ENCODE peak calls at places on chromosomes 7 and 10, in five cellular contexts. W, V, N, M and G are unnamed samples.

GRCh38 chr7:19772858-19773337 is 519 bp downstream of the TMEM196 start:
- DNase-seq in W (peak), V (no peak), N (peak), M (no peak), G (no peak)

GRCh38 chr10:118106426-118106825 is 59.7 kb upstream of the RAB11FIP2 start:
- DNase-seq in W (peak), V (no peak), N (peak), M (no peak), G (peak)

GRCh38 chr10:66218981-66219587 is 706.8 kb upstream of the LRRTM3 start:
- DNase-seq in W (no peak), V (no peak), N (no peak), M (no peak), G (no peak)

GRCh38 chr10:84244651-84245270 is at the start of gene RGR:
- DNase-seq in W (no peak), V (no peak), N (no peak), M (no peak), G (no peak)

GRCh38 chr7:16587785-16588184 is 57.8 kb downstream of the ANKMY2 start:
- DNase-seq in W (no peak), V (no peak), N (no peak), M (no peak), G (no peak)

GRCh38 chr10:112721080-112721698 is 228.9 kb upstream of the TCF7L2 start:
- DNase-seq in W (peak), V (no peak), N (peak), M (no peak), G (peak)

GRCh38 chr10:44386546-44387052 is 1.7 kb upstream of the CXCL12 start:
- DNase-seq in W (peak), V (peak), N (peak), M (peak), G (no peak)

GRCh38 chr10:69180525-69181204 is 631 bp downstream of the SUPV3L1 start:
- DNase-seq in W (peak), V (no peak), N (peak), M (peak), G (no peak)

GRCh38 chr10:46787321-46787615 is 124.0 kb upstream of the PTPN20 start:
- DNase-seq in W (peak), V (peak), N (peak), M (no peak), G (no peak)

GRCh38 chr10:45580781-45581496 is 91.6 kb downstream of the ZFAND4 start:
- DNase-seq in W (no peak), V (no peak), N (no peak), M (no peak), G (no peak)

GRCh38 chr10:24344695-24345473 is 135.9 kb downstream of the KIAA1217 start:
- DNase-seq in W (no peak), V (no peak), N (no peak), M (no peak), G (no peak)

GRCh38 chr7:157930441-157930840 is 593.6 kb downstream of the DNAJB6 start:
- DNase-seq in W (no peak), V (no peak), N (no peak), M (no peak), G (no peak)

GRCh38 chr10:1134156-1134555 is 78.0 kb downstream of the WDR37 start:
- DNase-seq in W (no peak), V (no peak), N (no peak), M (no peak), G (no peak)

GRCh38 chr7:4124904-4125477 is 557.1 kb upstream of the FOXK1 start:
- DNase-seq in W (no peak), V (no peak), N (no peak), M (no peak), G (no peak)

GRCh38 chr7:150368884-150369739 is 490 bp downstream of the REPIN1 start:
- DNase-seq in W (peak), V (peak), N (peak), M (peak), G (no peak)

GRCh38 chr10:100737359-100738054 is 7.9 kb upstream of the PAX2 start:
- DNase-seq in W (no peak), V (no peak), N (no peak), M (no peak), G (no peak)

GRCh38 chr10:36943534-36943933 is 181.9 kb upstream of the ANKRD30A start:
- DNase-seq in W (no peak), V (no peak), N (no peak), M (peak), G (no peak)

GRCh38 chr7:542131-542934 is 22.7 kb upstream of the PDGFA start:
- DNase-seq in W (no peak), V (no peak), N (no peak), M (peak), G (no peak)

GRCh38 chr7:1122832-1123501 is 35.1 kb downstream of the GPER1 start:
- DNase-seq in W (no peak), V (no peak), N (no peak), M (peak), G (no peak)

GRCh38 chr7:12770227-12770975 is 83.0 kb downstream of the ARL4A start:
- DNase-seq in W (peak), V (no peak), N (peak), M (no peak), G (no peak)

GRCh38 chr10:2460846-2461245 is 606.5 kb upstream of the PFKP start:
- DNase-seq in W (no peak), V (no peak), N (no peak), M (no peak), G (no peak)

GRCh38 chr7:93921607-93922446 is at the start of gene GNG11:
- DNase-seq in W (peak), V (peak), N (peak), M (peak), G (peak)

GRCh38 chr10:121167534-121168243 is 316.5 kb downstream of the WDR11 start:
- DNase-seq in W (no peak), V (no peak), N (no peak), M (no peak), G (no peak)

GRCh38 chr10:45470098-45471012 is 96.3 kb downstream of the ALOX5 start:
- DNase-seq in W (no peak), V (peak), N (peak), M (no peak), G (no peak)

GRCh38 chr7:36749282-36749960 is 25.1 kb upstream of the AOAH start:
- DNase-seq in W (peak), V (no peak), N (peak), M (no peak), G (no peak)

GRCh38 chr7:134932707-134933370 is 53.5 kb upstream of the AGBL3 start:
- DNase-seq in W (no peak), V (no peak), N (peak), M (peak), G (no peak)
- H3K4me3 ChIP-seq in W (no peak), V (no peak), N (no peak), M (peak), G (no peak)

GRCh38 chr7:120718361-120718760 is 139.6 kb downstream of the TSPAN12 start:
- DNase-seq in W (no peak), V (no peak), N (no peak), M (no peak), G (no peak)

GRCh38 chr7:120717166-120717565 is 140.8 kb downstream of the TSPAN12 start:
- DNase-seq in W (no peak), V (no peak), N (no peak), M (no peak), G (no peak)

GRCh38 chr7:120716306-120716705 is 141.6 kb downstream of the TSPAN12 start:
- DNase-seq in W (no peak), V (no peak), N (no peak), M (no peak), G (no peak)

GRCh38 chr7:120709931-120710330 is 148.0 kb downstream of the TSPAN12 start:
- DNase-seq in W (no peak), V (no peak), N (peak), M (no peak), G (no peak)

DNA sequence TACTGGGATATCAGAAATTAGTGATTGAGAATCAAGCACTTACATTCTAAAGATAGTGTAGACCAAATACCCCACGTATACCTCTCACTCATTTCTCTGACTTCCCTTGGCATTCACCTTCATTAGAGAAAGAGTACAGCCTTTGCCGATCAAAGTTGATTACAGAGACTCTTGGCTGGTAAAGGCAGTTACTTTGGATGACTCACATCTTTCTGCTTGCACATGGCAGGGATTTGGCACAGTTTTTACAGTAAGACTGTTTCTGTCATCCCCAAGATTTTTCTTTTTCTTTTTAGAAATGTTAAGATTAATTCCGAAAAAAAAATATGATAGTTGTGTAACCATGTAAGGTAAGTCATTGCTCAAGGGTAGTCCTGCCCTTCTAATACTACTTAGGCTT is 143.0 kb downstream of the TSPAN12 start:
- DNase-seq in W (no peak), V (no peak), N (peak), M (no peak), G (no peak)
- H3K4me3 ChIP-seq in W (no peak), V (no peak), N (no peak), M (no peak), G (no peak)

DNA sequence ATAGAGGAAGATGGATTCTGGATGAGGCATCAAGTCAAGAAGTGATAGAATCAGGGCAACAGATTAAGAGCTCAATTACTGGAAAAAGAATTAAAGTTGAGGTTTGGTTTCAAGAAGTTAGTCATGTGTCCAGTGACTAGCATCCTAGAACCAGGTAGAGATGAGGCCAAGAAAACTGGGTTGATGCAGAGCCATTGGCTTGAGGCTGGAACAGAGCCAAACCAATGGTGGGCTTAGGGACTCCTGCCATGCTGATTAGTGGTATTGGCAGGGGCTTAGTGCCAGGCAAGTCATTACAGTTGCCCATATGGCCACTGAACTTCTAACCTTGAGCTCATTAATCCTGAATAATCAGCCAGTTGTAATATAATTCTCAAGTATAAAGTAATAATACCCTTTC is 18.5 kb downstream of the ZNF277 start:
- DNase-seq in W (no peak), V (no peak), N (no peak), M (no peak), G (no peak)
- H3K4me3 ChIP-seq in W (no peak), V (no peak), N (no peak), M (no peak), G (no peak)

GRCh38 chr10:60564475-60564874 is 174.8 kb upstream of the ANK3 start:
- DNase-seq in W (no peak), V (no peak), N (no peak), M (no peak), G (no peak)
- H3K4me3 ChIP-seq in W (no peak), V (no peak), N (no peak), M (no peak), G (no peak)

GRCh38 chr7:116525913-116526857 is 1.3 kb downstream of the CAV1 start:
- DNase-seq in W (peak), V (peak), N (peak), M (peak), G (no peak)

GRCh38 chr7:116527521-116527920 is 2.7 kb downstream of the CAV1 start:
- DNase-seq in W (no peak), V (no peak), N (peak), M (no peak), G (no peak)

GRCh38 chr7:116529250-116529649 is 4.4 kb downstream of the CAV1 start:
- DNase-seq in W (no peak), V (no peak), N (no peak), M (no peak), G (no peak)

GRCh38 chr7:116526897-116527296 is 2.1 kb downstream of the CAV1 start:
- DNase-seq in W (no peak), V (no peak), N (no peak), M (no peak), G (no peak)

GRCh38 chr7:116528008-116528789 is 3.4 kb downstream of the CAV1 start:
- DNase-seq in W (peak), V (no peak), N (peak), M (peak), G (no peak)
- H3K4me3 ChIP-seq in W (peak), V (no peak), N (no peak), M (peak), G (no peak)

GRCh38 chr7:50068850-50069551 is 24.0 kb downstream of the ZPBP start:
- DNase-seq in W (peak), V (peak), N (peak), M (no peak), G (peak)

GRCh38 chr7:50068026-50068425 is 25.0 kb downstream of the ZPBP start:
- DNase-seq in W (peak), V (peak), N (peak), M (no peak), G (peak)

GRCh38 chr7:50073093-50073492 is 20.0 kb downstream of the ZPBP start:
- DNase-seq in W (no peak), V (no peak), N (no peak), M (no peak), G (no peak)

DNA sequence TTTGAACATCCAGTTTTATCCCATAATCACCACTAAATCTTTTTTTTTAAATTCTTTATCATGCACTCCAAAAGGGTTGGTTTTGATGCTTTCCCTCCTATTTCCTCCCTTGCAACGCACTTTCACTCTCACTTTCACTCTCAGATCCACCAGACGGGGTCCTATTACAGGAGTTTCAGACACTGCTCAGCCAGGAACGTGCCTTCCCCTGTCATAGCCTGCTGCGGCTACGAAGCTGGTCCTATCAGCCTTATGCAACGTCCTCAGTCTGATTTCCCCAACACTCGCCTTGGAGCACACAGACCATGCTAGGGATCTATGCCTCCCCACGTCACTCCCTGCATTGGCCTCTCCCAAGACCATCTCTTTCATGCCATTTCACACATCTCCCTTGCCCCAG is 23.4 kb downstream of the ZPBP start:
- DNase-seq in W (no peak), V (peak), N (peak), M (peak), G (peak)
- H3K4me3 ChIP-seq in W (peak), V (peak), N (no peak), M (peak), G (no peak)

DNA sequence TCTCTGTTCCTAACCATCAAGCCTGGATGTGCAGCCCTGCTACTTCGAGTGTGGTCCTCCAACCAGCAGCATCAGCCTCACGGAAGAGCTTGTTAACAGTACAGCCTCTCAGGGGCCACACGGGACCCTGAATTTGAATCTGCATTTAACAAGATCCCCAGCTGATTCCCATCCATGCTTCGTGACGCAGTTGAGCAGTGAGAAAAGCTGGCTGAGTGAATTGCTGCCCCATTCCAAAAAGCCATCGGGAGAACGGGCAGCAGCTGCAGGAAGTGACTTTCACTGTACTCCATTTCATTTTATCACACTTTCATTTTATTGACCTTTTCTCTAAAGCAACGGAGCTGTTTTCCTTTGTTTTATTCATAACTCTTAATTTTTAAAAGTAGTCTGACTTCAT is 22.5 kb downstream of the FAM171A1 start:
- DNase-seq in W (no peak), V (no peak), N (peak), M (no peak), G (no peak)
- H3K4me3 ChIP-seq in W (no peak), V (no peak), N (no peak), M (peak), G (no peak)

DNA sequence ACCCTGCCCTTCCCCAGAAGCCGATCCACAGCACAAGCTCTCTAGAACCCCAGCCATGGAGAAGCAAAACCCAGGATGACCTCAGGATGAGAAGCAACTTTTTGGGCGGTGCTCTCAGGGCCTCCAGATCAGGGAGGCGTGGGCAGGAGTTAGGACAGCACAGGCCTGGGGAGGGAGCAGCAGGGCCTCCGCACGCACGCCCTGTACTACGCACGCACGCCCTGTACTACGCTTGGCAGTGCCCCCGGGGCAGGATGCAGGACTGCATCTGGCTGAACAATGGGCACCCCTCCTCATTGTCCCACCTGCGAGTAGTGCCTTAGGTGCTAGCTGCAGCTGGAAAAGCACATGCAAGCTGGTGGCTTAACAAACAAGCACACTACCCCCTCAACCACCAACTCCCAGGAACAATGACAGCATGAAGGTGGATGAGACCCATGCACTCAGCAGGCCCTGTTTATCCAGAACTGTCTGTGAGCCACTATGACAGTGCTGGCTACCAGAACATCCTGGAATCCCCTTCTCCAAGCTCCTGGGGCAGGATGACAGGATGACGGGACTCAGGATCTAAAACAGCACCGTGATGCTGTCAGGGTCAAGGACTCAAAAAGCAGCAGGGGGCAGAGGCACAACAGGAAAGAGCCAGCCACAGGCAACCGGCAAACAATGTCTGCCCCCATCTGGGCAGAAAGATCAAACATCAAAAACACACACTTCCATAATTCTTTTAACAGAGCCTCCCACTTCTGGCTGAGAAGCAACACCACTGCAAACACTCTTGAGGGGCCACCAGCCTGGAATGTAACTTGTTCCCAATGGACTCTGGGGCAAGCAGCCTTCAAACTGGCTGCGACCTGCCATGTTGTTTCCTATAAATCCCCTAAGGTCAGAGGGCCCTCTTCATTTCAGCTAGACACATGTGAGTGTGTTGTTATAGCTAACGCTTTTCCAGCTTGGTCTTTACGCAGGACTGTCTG is 11.7 kb downstream of the PODXL start:
- DNase-seq in W (peak), V (no peak), N (peak), M (no peak), G (no peak)
- H3K4me3 ChIP-seq in W (no peak), V (no peak), N (no peak), M (no peak), G (no peak)

DNA sequence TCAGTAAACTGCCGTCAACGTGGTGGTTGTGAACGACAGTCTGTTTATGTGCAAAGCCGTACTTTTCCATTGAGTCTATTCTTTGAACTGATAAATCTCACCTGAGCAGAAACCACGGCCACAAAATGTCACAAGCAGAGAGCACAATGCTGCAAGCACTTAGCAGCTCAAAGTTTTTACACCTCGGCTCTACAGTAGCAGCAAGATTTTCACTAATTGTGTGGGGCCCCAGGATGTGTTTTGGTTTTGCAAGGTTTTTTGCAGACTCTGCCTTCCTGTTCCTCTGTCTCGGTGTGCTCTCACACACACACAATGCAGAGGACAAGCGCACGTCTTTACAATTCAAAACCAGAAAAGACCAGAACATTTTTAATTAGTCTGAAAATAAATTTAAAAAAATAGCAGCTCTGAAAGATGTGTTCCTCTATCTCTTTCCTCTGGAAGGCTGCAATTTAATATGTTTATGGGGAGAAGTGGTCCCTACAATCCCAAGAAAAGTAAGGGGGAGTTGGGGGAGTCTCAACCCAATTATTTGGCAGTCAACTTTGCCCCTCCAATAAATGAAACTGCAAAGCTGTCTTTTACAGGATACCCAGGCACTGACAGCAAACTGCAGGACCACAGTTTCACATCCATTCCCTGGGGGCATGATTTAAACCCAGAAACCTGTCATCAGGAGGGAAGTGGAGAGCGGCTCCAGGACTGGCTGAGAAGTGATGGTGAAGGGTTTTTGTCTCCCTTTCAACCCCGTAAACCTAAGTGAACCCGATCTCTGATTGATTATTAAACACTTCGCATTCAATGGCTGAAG is 73.8 kb upstream of the SFMBT2 start:
- DNase-seq in W (no peak), V (peak), N (no peak), M (no peak), G (no peak)
- H3K4me3 ChIP-seq in W (peak), V (peak), N (no peak), M (no peak), G (no peak)